ENCODE peak calls at places on chromosomes 6 and 20, in five cellular contexts. Q, N, D, F and P are unnamed samples.

GRCh38 chr6:85285146-85285545 is 164.7 kb upstream of the NT5E start:
- DNase-seq in N (no peak), D (no peak), F (no peak), Q (no peak), P (no peak)

GRCh38 chr6:69868961-69869360 is 2.6 kb downstream of the COL19A1 start:
- DNase-seq in N (no peak), F (no peak), Q (no peak), D (no peak), P (no peak)

GRCh38 chr6:169940554-169941290 is 189.3 kb downstream of the ERMARD start:
- DNase-seq in F (no peak), Q (no peak), N (no peak), D (peak), P (no peak)

GRCh38 chr6:167314180-167314821 is 10.6 kb upstream of the TTLL2 start:
- DNase-seq in N (no peak), D (no peak), F (no peak), Q (no peak), P (no peak)

GRCh38 chr6:75827163-75827562 is 78.1 kb downstream of the MYO6 start:
- DNase-seq in Q (no peak), N (no peak), F (no peak), D (no peak), P (no peak)

GRCh38 chr6:80690611-80691090 is 584.2 kb downstream of the BCKDHB start:
- DNase-seq in N (no peak), F (no peak), D (no peak), Q (no peak), P (no peak)

GRCh38 chr6:81606965-81607381 is 145.5 kb downstream of the TENT5A start:
- DNase-seq in F (no peak), N (no peak), D (no peak), Q (no peak), P (no peak)

GRCh38 chr20:1427457-1428054 is 34.7 kb upstream of the FKBP1A start:
- DNase-seq in D (peak), N (no peak), Q (no peak), F (peak), P (no peak)

GRCh38 chr20:15846446-15846845 is 726.8 kb downstream of the KIF16B start:
- DNase-seq in Q (no peak), D (no peak), N (no peak), F (no peak), P (no peak)

GRCh38 chr20:41340327-41341055 is at the start of gene LPIN3:
- DNase-seq in N (peak), F (peak), D (peak), Q (no peak), P (no peak)

GRCh38 chr20:61942526-61942925 is 123.2 kb downstream of the TAF4 start:
- DNase-seq in D (no peak), Q (no peak), F (no peak), N (no peak), P (no peak)

GRCh38 chr20:791056-791455 is 22.8 kb upstream of the SLC52A3 start:
- DNase-seq in Q (no peak), N (no peak), F (no peak), D (no peak), P (no peak)

GRCh38 chr20:35166242-35166830 is 5.5 kb upstream of the PROCR start:
- DNase-seq in N (no peak), Q (no peak), D (no peak), F (peak), P (no peak)

GRCh38 chr20:36407196-36407733 is 101.1 kb downstream of the DLGAP4 start:
- DNase-seq in Q (no peak), F (no peak), D (no peak), N (no peak), P (no peak)

GRCh38 chr20:61719691-61720347 is 345.9 kb downstream of the TAF4 start:
- DNase-seq in F (no peak), N (peak), D (no peak), Q (no peak), P (no peak)